ENCODE peak calls at places on chromosome 10, in six cellular contexts. D is SW480, S is epithelial cell of esophagus, G is body of pancreas, I is AG09319, Y is A549. Z is an unnamed sample.

GRCh38 chr10:117654105-117654504 is 111.6 kb downstream of the EMX2 start:
- DNase-seq in D (no peak), S (no peak), G (no peak), I (no peak), Y (no peak), Z (no peak)

GRCh38 chr10:46526682-46527038 is 29.8 kb downstream of the GPRIN2 start:
- DNase-seq in D (no peak), S (peak; percentile 43), G (peak; percentile 39), I (no peak), Y (peak; percentile 83), Z (no peak)

GRCh38 chr10:31320598-31321211 is 1.7 kb downstream of the ZEB1 start:
- DNase-seq in D (peak; percentile 61), S (peak; percentile 28), G (no peak), I (no peak), Y (peak; percentile 16), Z (no peak)

GRCh38 chr10:49601857-49602256 is 8.3 kb upstream of the SLC18A3 start:
- DNase-seq in D (no peak), S (peak; percentile 79), G (no peak), I (no peak), Y (no peak), Z (no peak)

GRCh38 chr10:103917326-103918052 is 495 bp downstream of the STN1 start:
- DNase-seq in D (peak; percentile 55), S (peak; percentile 51), G (peak; percentile 61), I (no peak), Y (peak; percentile 42), Z (peak; percentile 70)

GRCh38 chr10:125062244-125063208 is 97.8 kb downstream of the CTBP2 start:
- DNase-seq in D (no peak), S (no peak), G (no peak), I (no peak), Y (no peak), Z (peak; percentile 71)

GRCh38 chr10:113177163-113177935 is 227.3 kb downstream of the TCF7L2 start:
- DNase-seq in D (no peak), S (no peak), G (no peak), I (no peak), Y (no peak), Z (peak; percentile 43)

GRCh38 chr10:49519717-49520116 is 19.2 kb downstream of the ERCC6 start:
- DNase-seq in D (no peak), S (no peak), G (no peak), I (no peak), Y (no peak), Z (no peak)

GRCh38 chr10:80161321-80162084 is 29.0 kb downstream of the PLAC9 start:
- DNase-seq in D (no peak), S (no peak), G (no peak), I (no peak), Y (no peak), Z (no peak)

GRCh38 chr10:95236068-95236903 is 42.2 kb downstream of the ACSM6 start:
- DNase-seq in D (peak; percentile 45), S (peak; percentile 63), G (no peak), I (no peak), Y (no peak), Z (no peak)

GRCh38 chr10:62961951-62962523 is 145.9 kb upstream of the EGR2 start:
- DNase-seq in D (no peak), S (no peak), G (no peak), I (no peak), Y (no peak), Z (no peak)

Z was measured in midbrain.